ENCODE peak calls at places on chromosomes 3 and 15, in seven cellular contexts. V, X, F, D, Z, W and A are unnamed samples.

GRCh38 chr3:86793786-86794185 is 197.2 kb downstream of the VGLL3 start:
- DNase-seq in V (no peak), X (peak; percentile 59), F (peak; percentile 88), D (peak; percentile 21), Z (peak; percentile 97), W (no peak), A (no peak)

GRCh38 chr3:182294256-182294655 is 499.0 kb upstream of the ATP11B start:
- DNase-seq in V (no peak), X (no peak), F (no peak), D (no peak), Z (no peak), W (no peak), A (no peak)

GRCh38 chr15:89016549-89017041 is 71.7 kb upstream of the ABHD2 start:
- DNase-seq in V (no peak), X (peak; percentile 73), F (no peak), D (no peak), Z (peak; percentile 30), W (no peak), A (no peak)

GRCh38 chr3:194296448-194296831 is 54.7 kb downstream of the CPN2 start:
- DNase-seq in V (no peak), X (peak; percentile 93), F (peak; percentile 86), D (peak; percentile 92), Z (peak; percentile 94), W (no peak), A (peak; percentile 48)

GRCh38 chr3:46135475-46135874 is 72.6 kb downstream of the CCR1 start:
- DNase-seq in V (no peak), X (no peak), F (no peak), D (no peak), Z (no peak), W (no peak), A (no peak)

GRCh38 chr3:11185564-11186317 is 31.4 kb downstream of the HRH1 start:
- DNase-seq in V (no peak), X (peak; percentile 26), F (peak; percentile 95), D (no peak), Z (peak; percentile 98), W (no peak), A (no peak)

GRCh38 chr3:143600762-143601161 is 247.5 kb downstream of the SLC9A9 start:
- DNase-seq in V (no peak), X (no peak), F (peak; percentile 65), D (peak; percentile 4), Z (peak; percentile 22), W (no peak), A (no peak)

GRCh38 chr3:37752661-37753055 is 109.0 kb upstream of the CTDSPL start:
- DNase-seq in V (no peak), X (no peak), F (no peak), D (no peak), Z (no peak), W (no peak), A (no peak)

GRCh38 chr15:101276501-101277037 is 716 bp downstream of the SELENOS start:
- DNase-seq in V (no peak), X (peak; percentile 13), F (peak; percentile 64), D (peak; percentile 53), Z (peak; percentile 60), W (no peak), A (no peak)

GRCh38 chr3:13955084-13955483 is 75.2 kb upstream of the WNT7A start:
- DNase-seq in V (no peak), X (no peak), F (no peak), D (peak; percentile 5), Z (no peak), W (no peak), A (no peak)